ENCODE peak calls at places on chromosomes 6 and 20, in five cellular contexts. A, M, C, Y and S are unnamed samples.

GRCh38 chr6:149026530-149026942 is 279.7 kb downstream of the UST start:
- DNase-seq in A (no peak), M (no peak), C (no peak), Y (peak), S (peak)

GRCh38 chr6:110355031-110355430 is 3.1 kb downstream of the METTL24 start:
- DNase-seq in A (no peak), M (no peak), C (no peak), Y (peak), S (no peak)

GRCh38 chr6:138088307-138088744 is 18.9 kb downstream of the PERP start:
- DNase-seq in A (no peak), M (no peak), C (no peak), Y (no peak), S (peak)

GRCh38 chr20:58665606-58666005 is 14.5 kb downstream of the STX16 start:
- DNase-seq in A (no peak), M (no peak), C (no peak), Y (no peak), S (no peak)

GRCh38 chr6:169990095-169991030 is 238.9 kb downstream of the ERMARD start:
- DNase-seq in A (peak), M (peak), C (no peak), Y (no peak), S (no peak)

GRCh38 chr6:141653590-141653989 is 479.1 kb upstream of the GJE1 start:
- DNase-seq in A (no peak), M (no peak), C (no peak), Y (no peak), S (peak)

GRCh38 chr20:10109621-10110020 is 74.8 kb downstream of the ANKEF1 start:
- DNase-seq in A (no peak), M (no peak), C (no peak), Y (no peak), S (no peak)

GRCh38 chr6:131116755-131117360 is 18.4 kb upstream of the AKAP7 start:
- DNase-seq in A (no peak), M (no peak), C (no peak), Y (peak), S (peak)

GRCh38 chr6:156900292-156900691 is 123.1 kb downstream of the ARID1B start:
- DNase-seq in A (no peak), M (no peak), C (no peak), Y (no peak), S (no peak)

GRCh38 chr20:31704225-31705119 is 18.2 kb downstream of the BCL2L1 start:
- DNase-seq in A (no peak), M (no peak), C (no peak), Y (peak), S (peak)

GRCh38 chr20:35564905-35565304 is 23.0 kb downstream of the ERGIC3 start:
- DNase-seq in A (no peak), M (no peak), C (no peak), Y (no peak), S (no peak)